ENCODE peak calls at places on chromosomes 4 and X, in four cellular contexts. N is NCI-H2081, V is left ventricle myocardium superior, G is natural killer cell. L is an unnamed sample.

GRCh38 chr4:65623509-65623908 is 46.8 kb downstream of the EPHA5 start:
- DNase-seq in N (no peak), V (no peak), G (no peak), L (no peak)

GRCh38 chrX:68751372-68751771 is 77.4 kb upstream of the EFNB1 start:
- DNase-seq in N (no peak), V (no peak), G (no peak), L (no peak)

GRCh38 chrX:40148439-40149285 is 50.9 kb upstream of the BCOR start:
- DNase-seq in N (no peak), V (no peak), G (no peak), L (no peak)

GRCh38 chrX:76428243-76429130 is 977 bp downstream of the MAGEE1 start:
- DNase-seq in N (no peak), V (peak; percentile 30), G (peak; percentile 30), L (peak; percentile 45)

GRCh38 chrX:40402771-40403533 is 177.8 kb upstream of the ATP6AP2 start:
- DNase-seq in N (no peak), V (no peak), G (no peak), L (peak; percentile 47)

GRCh38 chrX:39299615-39300014 is 498.4 kb downstream of the MID1IP1 start:
- DNase-seq in N (no peak), V (no peak), G (no peak), L (no peak)

GRCh38 chr4:25814737-25815136 is 48.1 kb downstream of the SEL1L3 start:
- DNase-seq in N (no peak), V (no peak), G (no peak), L (no peak)

GRCh38 chrX:103157511-103158316 is 57.2 kb upstream of the BEX4 start:
- DNase-seq in N (peak; percentile 48), V (no peak), G (no peak), L (no peak)

GRCh38 chr4:139553751-139554670 is 2.0 kb downstream of the SETD7 start:
- DNase-seq in N (no peak), V (no peak), G (no peak), L (no peak)

GRCh38 chr4:7158991-7159390 is 33.3 kb upstream of the SORCS2 start:
- DNase-seq in N (no peak), V (no peak), G (no peak), L (no peak)

GRCh38 chr4:149690726-149691125 is 124.9 kb downstream of the IQCM start:
- DNase-seq in N (no peak), V (no peak), G (no peak), L (no peak)

GRCh38 chr4:185833055-185833598 is 21.1 kb upstream of the SORBS2 start:
- DNase-seq in N (no peak), V (no peak), G (no peak), L (no peak)

GRCh38 chrX:95585321-95585720 is 1099.3 kb upstream of the DIAPH2 start:
- DNase-seq in N (no peak), V (no peak), G (no peak), L (no peak)

GRCh38 chrX:29172880-29173279 is 585.6 kb downstream of the IL1RAPL1 start:
- DNase-seq in N (no peak), V (no peak), G (no peak), L (no peak)

GRCh38 chr4:53376900-53377299 is 541 bp upstream of the FIP1L1 start:
- DNase-seq in N (no peak), V (no peak), G (no peak), L (no peak)

GRCh38 chr4:128587382-128587781 is 222.1 kb upstream of the JADE1 start:
- DNase-seq in N (no peak), V (no peak), G (no peak), L (no peak)

GRCh38 chr4:8284391-8284790 is 14.8 kb downstream of the HTRA3 start:
- DNase-seq in N (no peak), V (peak; percentile 31), G (no peak), L (no peak)

GRCh38 chrX:17403231-17403691 is 28.3 kb downstream of the NHS start:
- DNase-seq in N (no peak), V (no peak), G (no peak), L (no peak)

GRCh38 chr4:94743838-94744237 is 13.9 kb upstream of the BMPR1B start:
- DNase-seq in N (no peak), V (no peak), G (no peak), L (no peak)

GRCh38 chrX:73916931-73917657 is 354.1 kb downstream of the CHIC1 start:
- DNase-seq in N (no peak), V (no peak), G (no peak), L (no peak)